ENCODE peak calls at places on chromosomes 3 and 15, in six cellular contexts. One of them, this sample, is unnamed.

GRCh38 chr3:107683447-107683846 is 160.7 kb downstream of the BBX start:
- DNase-seq in A549: no peak
- DNase-seq in AG09309: no peak
- DNase-seq in chondrocyte: no peak
- DNase-seq in GM23338: no peak
- DNase-seq in endodermal cell: no peak
- DNase-seq in this sample: no peak

GRCh38 chr3:61768284-61769012 is 207.1 kb downstream of the PTPRG start:
- DNase-seq in GM23338: no peak
- DNase-seq in chondrocyte: no peak
- DNase-seq in endodermal cell: no peak
- DNase-seq in A549: no peak
- DNase-seq in AG09309: peak
- DNase-seq in this sample: no peak

GRCh38 chr3:129558076-129558771 is 15.2 kb downstream of the H1-8 start:
- DNase-seq in A549: no peak
- DNase-seq in AG09309: no peak
- DNase-seq in chondrocyte: no peak
- DNase-seq in endodermal cell: no peak
- DNase-seq in GM23338: no peak
- DNase-seq in this sample: no peak

GRCh38 chr15:38169982-38170381 is 82.7 kb upstream of the SPRED1 start:
- DNase-seq in chondrocyte: no peak
- DNase-seq in endodermal cell: no peak
- DNase-seq in AG09309: peak
- DNase-seq in GM23338: no peak
- DNase-seq in A549: no peak
- DNase-seq in this sample: no peak

GRCh38 chr3:66018047-66019033 is 20.4 kb downstream of the MAGI1 start:
- DNase-seq in AG09309: no peak
- DNase-seq in GM23338: no peak
- DNase-seq in chondrocyte: no peak
- DNase-seq in A549: no peak
- DNase-seq in endodermal cell: no peak
- DNase-seq in this sample: no peak

GRCh38 chr3:161567962-161568361 is 71.4 kb downstream of the OTOL1 start:
- DNase-seq in AG09309: peak
- DNase-seq in endodermal cell: no peak
- DNase-seq in A549: no peak
- DNase-seq in GM23338: no peak
- DNase-seq in chondrocyte: no peak
- DNase-seq in this sample: no peak

GRCh38 chr15:38059665-38060064 is 125.2 kb downstream of the TMCO5A start:
- DNase-seq in GM23338: no peak
- DNase-seq in chondrocyte: no peak
- DNase-seq in A549: no peak
- DNase-seq in AG09309: no peak
- DNase-seq in endodermal cell: no peak
- DNase-seq in this sample: no peak

GRCh38 chr3:41001556-41001955 is 197.7 kb upstream of the CTNNB1 start:
- DNase-seq in AG09309: no peak
- DNase-seq in chondrocyte: no peak
- DNase-seq in endodermal cell: no peak
- DNase-seq in A549: no peak
- DNase-seq in GM23338: no peak
- DNase-seq in this sample: no peak

GRCh38 chr15:72237286-72238224 is 6.6 kb upstream of the PKM start:
- DNase-seq in AG09309: peak
- DNase-seq in chondrocyte: no peak
- DNase-seq in endodermal cell: peak
- DNase-seq in GM23338: peak
- DNase-seq in A549: peak
- DNase-seq in this sample: peak

GRCh38 chr3:72338942-72339749 is 509.1 kb downstream of the SHQ1 start:
- DNase-seq in endodermal cell: no peak
- DNase-seq in A549: peak
- DNase-seq in AG09309: peak
- DNase-seq in GM23338: no peak
- DNase-seq in chondrocyte: no peak
- DNase-seq in this sample: peak

GRCh38 chr15:74365619-74366445 is 1.6 kb downstream of the CYP11A1 start:
- DNase-seq in chondrocyte: no peak
- DNase-seq in GM23338: peak
- DNase-seq in AG09309: no peak
- DNase-seq in endodermal cell: peak
- DNase-seq in A549: no peak
- DNase-seq in this sample: no peak

GRCh38 chr15:101458908-101459578 is 30.5 kb downstream of the PCSK6 start:
- DNase-seq in endodermal cell: peak
- DNase-seq in A549: no peak
- DNase-seq in GM23338: no peak
- DNase-seq in chondrocyte: no peak
- DNase-seq in AG09309: no peak
- DNase-seq in this sample: no peak

GRCh38 chr3:182795383-182795782 is 2.1 kb downstream of the ATP11B start:
- DNase-seq in chondrocyte: no peak
- DNase-seq in GM23338: no peak
- DNase-seq in endodermal cell: no peak
- DNase-seq in AG09309: no peak
- DNase-seq in A549: no peak
- DNase-seq in this sample: peak

GRCh38 chr3:136351351-136351750 is 101.2 kb downstream of the PCCB start:
- DNase-seq in chondrocyte: no peak
- DNase-seq in endodermal cell: no peak
- DNase-seq in GM23338: no peak
- DNase-seq in A549: no peak
- DNase-seq in AG09309: no peak
- DNase-seq in this sample: no peak

GRCh38 chr3:71585891-71586809 is 2.6 kb upstream of the FOXP1 start:
- DNase-seq in endodermal cell: no peak
- DNase-seq in GM23338: peak
- DNase-seq in chondrocyte: no peak
- DNase-seq in AG09309: no peak
- DNase-seq in A549: peak
- DNase-seq in this sample: peak

GRCh38 chr3:16595778-16596177 is 9.4 kb downstream of the DAZL start:
- DNase-seq in endodermal cell: no peak
- DNase-seq in chondrocyte: no peak
- DNase-seq in AG09309: no peak
- DNase-seq in GM23338: no peak
- DNase-seq in A549: no peak
- DNase-seq in this sample: no peak

GRCh38 chr3:25153561-25153960 is 274.5 kb upstream of the RARB start:
- DNase-seq in A549: no peak
- DNase-seq in endodermal cell: no peak
- DNase-seq in AG09309: no peak
- DNase-seq in chondrocyte: no peak
- DNase-seq in GM23338: no peak
- DNase-seq in this sample: no peak

GRCh38 chr3:87268646-87269211 is 7.7 kb downstream of the POU1F1 start:
- DNase-seq in A549: no peak
- DNase-seq in GM23338: no peak
- DNase-seq in chondrocyte: no peak
- DNase-seq in AG09309: no peak
- DNase-seq in endodermal cell: no peak
- DNase-seq in this sample: no peak

GRCh38 chr3:81393251-81393650 is 368.2 kb downstream of the GBE1 start:
- DNase-seq in A549: no peak
- DNase-seq in chondrocyte: no peak
- DNase-seq in AG09309: no peak
- DNase-seq in endodermal cell: no peak
- DNase-seq in GM23338: no peak
- DNase-seq in this sample: no peak

GRCh38 chr3:81394656-81395055 is 366.8 kb downstream of the GBE1 start:
- DNase-seq in A549: no peak
- DNase-seq in AG09309: no peak
- DNase-seq in GM23338: no peak
- DNase-seq in chondrocyte: no peak
- DNase-seq in endodermal cell: no peak
- DNase-seq in this sample: no peak

DNA sequence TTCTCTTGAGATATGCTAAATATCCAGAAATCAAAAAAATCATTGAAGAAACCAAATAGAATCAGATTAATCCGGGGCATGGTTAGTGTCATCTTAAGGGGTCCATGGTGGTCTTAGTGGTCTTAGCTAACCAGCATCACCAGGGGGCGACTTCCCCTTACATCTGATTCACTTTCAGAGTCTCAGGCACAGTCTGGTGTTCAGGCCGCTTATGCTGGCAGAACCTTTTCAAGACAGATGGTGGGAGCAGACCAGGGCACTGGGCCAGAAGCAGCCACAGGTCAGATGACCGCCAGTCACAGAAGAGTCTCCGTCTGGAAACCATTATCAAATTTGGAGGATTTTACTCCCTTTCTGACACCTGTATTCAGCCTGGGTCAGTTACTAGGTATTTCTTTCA is 365.7 kb downstream of the GBE1 start:
- DNase-seq in GM23338: peak
- DNase-seq in A549: peak
- DNase-seq in chondrocyte: no peak
- DNase-seq in endodermal cell: peak
- DNase-seq in AG09309: no peak
- DNase-seq in this sample: no peak
- TF ChIP-seq CTCF in GM23338: peak
- TF ChIP-seq CTCF in A549: no peak
- TF ChIP-seq CTCF in chondrocyte: peak
- TF ChIP-seq CTCF in endodermal cell: peak
- TF ChIP-seq CTCF in AG09309: no peak
- TF ChIP-seq CTCF in this sample: no peak

DNA sequence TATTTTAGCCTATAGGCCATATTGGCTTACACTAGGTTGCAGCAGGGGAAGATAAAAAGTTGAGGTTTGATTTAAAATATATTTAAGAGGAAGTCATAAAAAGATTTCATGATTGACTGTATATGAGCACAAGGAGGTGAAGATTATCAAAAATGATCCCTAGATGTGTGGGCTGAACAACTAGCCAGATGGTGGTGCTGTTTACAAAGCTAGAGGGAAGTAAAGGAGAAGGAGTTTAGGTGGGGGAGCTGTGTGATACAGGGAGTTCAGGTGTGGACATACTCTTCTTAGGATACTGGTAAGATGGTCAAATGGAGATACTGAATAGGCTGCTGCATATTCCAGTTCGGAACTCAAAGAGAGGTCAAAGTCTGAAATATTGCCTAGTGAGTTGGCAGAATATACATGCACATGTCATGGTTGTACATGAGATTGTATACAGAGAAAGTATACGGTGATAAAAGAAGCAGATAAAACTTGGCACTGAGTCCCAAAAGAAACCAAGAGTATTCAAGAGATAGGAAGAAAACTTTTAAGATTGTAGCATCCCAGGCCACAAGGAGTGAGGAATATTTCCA is 727.8 kb downstream of the NLGN1 start:
- DNase-seq in GM23338: peak
- DNase-seq in AG09309: peak
- DNase-seq in A549: no peak
- DNase-seq in chondrocyte: no peak
- DNase-seq in endodermal cell: peak
- DNase-seq in this sample: peak
- TF ChIP-seq CTCF in GM23338: peak
- TF ChIP-seq CTCF in AG09309: peak
- TF ChIP-seq CTCF in A549: no peak
- TF ChIP-seq CTCF in chondrocyte: peak
- TF ChIP-seq CTCF in endodermal cell: peak
- TF ChIP-seq CTCF in this sample: peak

GRCh38 chr15:91945385-91945784 is 91.9 kb downstream of the SLCO3A1 start:
- DNase-seq in GM23338: no peak
- DNase-seq in endodermal cell: no peak
- DNase-seq in A549: no peak
- DNase-seq in chondrocyte: no peak
- DNase-seq in AG09309: no peak
- DNase-seq in this sample: no peak

GRCh38 chr15:91948001-91948608 is 94.6 kb downstream of the SLCO3A1 start:
- DNase-seq in GM23338: peak
- DNase-seq in endodermal cell: peak
- DNase-seq in AG09309: no peak
- DNase-seq in chondrocyte: no peak
- DNase-seq in A549: peak
- DNase-seq in this sample: no peak

GRCh38 chr15:91947370-91947769 is 93.9 kb downstream of the SLCO3A1 start:
- DNase-seq in AG09309: no peak
- DNase-seq in chondrocyte: no peak
- DNase-seq in endodermal cell: no peak
- DNase-seq in GM23338: no peak
- DNase-seq in A549: no peak
- DNase-seq in this sample: no peak

GRCh38 chr15:91946075-91946474 is 92.6 kb downstream of the SLCO3A1 start:
- DNase-seq in chondrocyte: no peak
- DNase-seq in endodermal cell: no peak
- DNase-seq in A549: no peak
- DNase-seq in GM23338: no peak
- DNase-seq in AG09309: no peak
- DNase-seq in this sample: no peak

GRCh38 chr15:91946914-91947313 is 93.4 kb downstream of the SLCO3A1 start:
- DNase-seq in A549: no peak
- DNase-seq in chondrocyte: no peak
- DNase-seq in GM23338: peak
- DNase-seq in AG09309: no peak
- DNase-seq in endodermal cell: peak
- DNase-seq in this sample: no peak
- TF ChIP-seq CTCF in A549: no peak
- TF ChIP-seq CTCF in chondrocyte: no peak
- TF ChIP-seq CTCF in GM23338: peak
- TF ChIP-seq CTCF in AG09309: peak
- TF ChIP-seq CTCF in endodermal cell: peak
- TF ChIP-seq CTCF in this sample: no peak

GRCh38 chr3:10746001-10746400 is 70.0 kb upstream of the SLC6A11 start:
- DNase-seq in chondrocyte: no peak
- DNase-seq in A549: no peak
- DNase-seq in AG09309: no peak
- DNase-seq in GM23338: no peak
- DNase-seq in endodermal cell: peak
- DNase-seq in this sample: no peak

GRCh38 chr3:10742031-10742671 is 73.9 kb upstream of the SLC6A11 start:
- DNase-seq in A549: no peak
- DNase-seq in chondrocyte: no peak
- DNase-seq in AG09309: no peak
- DNase-seq in GM23338: no peak
- DNase-seq in endodermal cell: peak
- DNase-seq in this sample: no peak

GRCh38 chr3:10743366-10744097 is 72.5 kb upstream of the SLC6A11 start:
- DNase-seq in A549: no peak
- DNase-seq in AG09309: no peak
- DNase-seq in chondrocyte: no peak
- DNase-seq in endodermal cell: no peak
- DNase-seq in GM23338: no peak
- DNase-seq in this sample: no peak

GRCh38 chr3:10745392-10745791 is 70.6 kb upstream of the SLC6A11 start:
- DNase-seq in chondrocyte: no peak
- DNase-seq in endodermal cell: peak
- DNase-seq in AG09309: no peak
- DNase-seq in GM23338: no peak
- DNase-seq in A549: no peak
- DNase-seq in this sample: no peak

DNA sequence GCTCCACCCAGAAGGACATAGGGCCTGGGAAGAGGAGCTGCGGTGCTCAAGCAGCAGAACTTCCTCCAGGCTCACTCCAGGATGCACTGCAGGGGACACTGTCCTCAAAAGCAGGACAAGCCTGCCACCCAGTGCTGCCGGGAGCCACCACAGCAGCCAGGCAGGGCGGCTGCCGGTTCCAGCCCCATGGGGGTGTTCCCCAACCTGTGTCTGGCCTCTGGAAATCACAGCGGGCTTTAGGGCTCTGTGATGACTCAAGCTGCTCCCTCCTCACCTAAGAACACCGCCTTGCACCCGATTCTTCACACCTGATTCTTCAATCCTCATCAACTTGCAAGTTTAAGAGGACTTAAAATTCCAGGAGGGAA is 71.9 kb upstream of the SLC6A11 start:
- DNase-seq in endodermal cell: peak
- DNase-seq in GM23338: peak
- DNase-seq in AG09309: no peak
- DNase-seq in A549: peak
- DNase-seq in chondrocyte: no peak
- DNase-seq in this sample: no peak
- TF ChIP-seq CTCF in endodermal cell: peak
- TF ChIP-seq CTCF in GM23338: peak
- TF ChIP-seq CTCF in AG09309: peak
- TF ChIP-seq CTCF in A549: peak
- TF ChIP-seq CTCF in chondrocyte: peak
- TF ChIP-seq CTCF in this sample: no peak